ENCODE peak calls at places on chromosomes 6 and 20, in nine cellular contexts. One of them, this sample, is unnamed.

GRCh38 chr6:52420668-52421358 is 671 bp downstream of the EFHC1 start:
- DNase-seq in hippocampal formation: no peak
- DNase-seq in left cardiac atrium: no peak
- DNase-seq in GM18507: no peak
- DNase-seq in head of caudate nucleus: peak; percentile 73
- DNase-seq in sigmoid colon: peak; percentile 66
- DNase-seq in GM13977: no peak
- DNase-seq in effector CD4-positive, alpha-beta T cell: no peak
- DNase-seq in DMS79 treated with DMSO at 0.1 percent for 48 hours: peak; percentile 78
- DNase-seq in this sample: no peak

GRCh38 chr6:139062921-139063320 is 34.4 kb downstream of the ABRACL start:
- DNase-seq in effector CD4-positive, alpha-beta T cell: no peak
- DNase-seq in GM18507: no peak
- DNase-seq in left cardiac atrium: no peak
- DNase-seq in head of caudate nucleus: no peak
- DNase-seq in sigmoid colon: no peak
- DNase-seq in GM13977: no peak
- DNase-seq in hippocampal formation: no peak
- DNase-seq in DMS79 treated with DMSO at 0.1 percent for 48 hours: no peak
- DNase-seq in this sample: no peak

GRCh38 chr6:15148356-15149058 is 97.4 kb upstream of the JARID2 start:
- DNase-seq in sigmoid colon: no peak
- DNase-seq in DMS79 treated with DMSO at 0.1 percent for 48 hours: no peak
- DNase-seq in effector CD4-positive, alpha-beta T cell: no peak
- DNase-seq in GM18507: no peak
- DNase-seq in hippocampal formation: no peak
- DNase-seq in GM13977: no peak
- DNase-seq in head of caudate nucleus: no peak
- DNase-seq in left cardiac atrium: no peak
- DNase-seq in this sample: no peak

GRCh38 chr6:21450628-21451027 is 142.9 kb upstream of the SOX4 start:
- DNase-seq in hippocampal formation: no peak
- DNase-seq in effector CD4-positive, alpha-beta T cell: no peak
- DNase-seq in GM13977: no peak
- DNase-seq in left cardiac atrium: no peak
- DNase-seq in head of caudate nucleus: no peak
- DNase-seq in sigmoid colon: no peak
- DNase-seq in DMS79 treated with DMSO at 0.1 percent for 48 hours: no peak
- DNase-seq in GM18507: no peak
- DNase-seq in this sample: no peak

GRCh38 chr6:97925504-97925903 is 642.5 kb upstream of the MMS22L start:
- DNase-seq in left cardiac atrium: no peak
- DNase-seq in DMS79 treated with DMSO at 0.1 percent for 48 hours: no peak
- DNase-seq in head of caudate nucleus: no peak
- DNase-seq in GM13977: no peak
- DNase-seq in hippocampal formation: no peak
- DNase-seq in sigmoid colon: no peak
- DNase-seq in effector CD4-positive, alpha-beta T cell: no peak
- DNase-seq in GM18507: no peak
- DNase-seq in this sample: no peak

GRCh38 chr6:149895702-149896310 is 2.1 kb downstream of the RAET1E start:
- DNase-seq in GM18507: no peak
- DNase-seq in sigmoid colon: no peak
- DNase-seq in effector CD4-positive, alpha-beta T cell: peak; percentile 8
- DNase-seq in left cardiac atrium: peak; percentile 68
- DNase-seq in hippocampal formation: no peak
- DNase-seq in DMS79 treated with DMSO at 0.1 percent for 48 hours: no peak
- DNase-seq in GM13977: no peak
- DNase-seq in head of caudate nucleus: no peak
- DNase-seq in this sample: no peak

GRCh38 chr6:123016431-123017110 is 20.5 kb downstream of the CLVS2 start:
- DNase-seq in DMS79 treated with DMSO at 0.1 percent for 48 hours: peak; percentile 95
- DNase-seq in GM18507: no peak
- DNase-seq in head of caudate nucleus: peak; percentile 50
- DNase-seq in GM13977: no peak
- DNase-seq in sigmoid colon: no peak
- DNase-seq in left cardiac atrium: no peak
- DNase-seq in effector CD4-positive, alpha-beta T cell: no peak
- DNase-seq in hippocampal formation: peak; percentile 32
- DNase-seq in this sample: no peak

GRCh38 chr6:13763740-13764381 is 50.5 kb downstream of the MCUR1 start:
- DNase-seq in head of caudate nucleus: no peak
- DNase-seq in left cardiac atrium: no peak
- DNase-seq in DMS79 treated with DMSO at 0.1 percent for 48 hours: no peak
- DNase-seq in GM13977: peak; percentile 69
- DNase-seq in effector CD4-positive, alpha-beta T cell: no peak
- DNase-seq in hippocampal formation: no peak
- DNase-seq in GM18507: peak; percentile 28
- DNase-seq in sigmoid colon: peak; percentile 48
- DNase-seq in this sample: peak; percentile 24

GRCh38 chr20:4068708-4069107 is 53.4 kb upstream of the RNF24 start:
- DNase-seq in head of caudate nucleus: no peak
- DNase-seq in sigmoid colon: peak; percentile 45
- DNase-seq in hippocampal formation: no peak
- DNase-seq in GM13977: no peak
- DNase-seq in GM18507: no peak
- DNase-seq in effector CD4-positive, alpha-beta T cell: no peak
- DNase-seq in left cardiac atrium: no peak
- DNase-seq in DMS79 treated with DMSO at 0.1 percent for 48 hours: no peak
- DNase-seq in this sample: peak; percentile 43

GRCh38 chr6:8743146-8743745 is 307.9 kb upstream of the SLC35B3 start:
- DNase-seq in effector CD4-positive, alpha-beta T cell: no peak
- DNase-seq in GM18507: no peak
- DNase-seq in hippocampal formation: no peak
- DNase-seq in GM13977: peak; percentile 26
- DNase-seq in head of caudate nucleus: no peak
- DNase-seq in DMS79 treated with DMSO at 0.1 percent for 48 hours: no peak
- DNase-seq in sigmoid colon: no peak
- DNase-seq in left cardiac atrium: no peak
- DNase-seq in this sample: no peak

GRCh38 chr6:44219815-44220784 is 3.3 kb upstream of the SLC29A1 start:
- DNase-seq in hippocampal formation: no peak
- DNase-seq in effector CD4-positive, alpha-beta T cell: no peak
- DNase-seq in head of caudate nucleus: no peak
- DNase-seq in GM18507: no peak
- DNase-seq in left cardiac atrium: no peak
- DNase-seq in DMS79 treated with DMSO at 0.1 percent for 48 hours: no peak
- DNase-seq in GM13977: no peak
- DNase-seq in sigmoid colon: no peak
- DNase-seq in this sample: no peak

GRCh38 chr6:82072113-82072512 is 175.4 kb downstream of the IBTK start:
- DNase-seq in GM13977: no peak
- DNase-seq in left cardiac atrium: no peak
- DNase-seq in head of caudate nucleus: no peak
- DNase-seq in hippocampal formation: no peak
- DNase-seq in sigmoid colon: no peak
- DNase-seq in DMS79 treated with DMSO at 0.1 percent for 48 hours: no peak
- DNase-seq in effector CD4-positive, alpha-beta T cell: no peak
- DNase-seq in GM18507: no peak
- DNase-seq in this sample: no peak

GRCh38 chr6:74785236-74785635 is 420.6 kb downstream of the COL12A1 start:
- DNase-seq in GM18507: no peak
- DNase-seq in effector CD4-positive, alpha-beta T cell: no peak
- DNase-seq in sigmoid colon: no peak
- DNase-seq in GM13977: no peak
- DNase-seq in head of caudate nucleus: no peak
- DNase-seq in left cardiac atrium: no peak
- DNase-seq in DMS79 treated with DMSO at 0.1 percent for 48 hours: no peak
- DNase-seq in hippocampal formation: no peak
- DNase-seq in this sample: no peak

GRCh38 chr6:120363429-120363828 is 970.9 kb downstream of the TBC1D32 start:
- DNase-seq in hippocampal formation: no peak
- DNase-seq in GM18507: no peak
- DNase-seq in head of caudate nucleus: no peak
- DNase-seq in left cardiac atrium: no peak
- DNase-seq in sigmoid colon: no peak
- DNase-seq in DMS79 treated with DMSO at 0.1 percent for 48 hours: no peak
- DNase-seq in effector CD4-positive, alpha-beta T cell: no peak
- DNase-seq in GM13977: no peak
- DNase-seq in this sample: no peak

GRCh38 chr20:51036827-51037229 is 13.9 kb upstream of the KCNG1 start:
- DNase-seq in DMS79 treated with DMSO at 0.1 percent for 48 hours: no peak
- DNase-seq in GM13977: no peak
- DNase-seq in GM18507: no peak
- DNase-seq in effector CD4-positive, alpha-beta T cell: no peak
- DNase-seq in head of caudate nucleus: no peak
- DNase-seq in left cardiac atrium: no peak
- DNase-seq in sigmoid colon: no peak
- DNase-seq in hippocampal formation: no peak
- DNase-seq in this sample: no peak

This sample was measured in mesenteric fat pad.